ENCODE peak calls at places on chromosomes 6 and 20, in nine cellular contexts. G is CD8-positive, alpha-beta T cell; M is effector CD4-positive, alpha-beta T cell; A is nucleus accumbens; P is astrocyte of the hippocampus; Z is AG20443; R is foreskin fibroblast; B is body of pancreas; L is activated T-cell treated with anti-CD3 and anti-CD28 coated beads for 1 hour. X is an unnamed sample.

GRCh38 chr6:154448448-154449096 is 61.9 kb downstream of the CNKSR3 start:
- DNase-seq in G (no peak), M (no peak), A (no peak), P (peak), Z (peak), R (peak), B (no peak), L (no peak), X (no peak)

GRCh38 chr6:90468080-90468479 is 118.8 kb downstream of the MAP3K7 start:
- DNase-seq in G (no peak), M (no peak), A (no peak), P (peak), Z (no peak), R (peak), B (no peak), L (no peak), X (peak)

GRCh38 chr20:51678041-51678697 is 90.0 kb downstream of the ATP9A start:
- DNase-seq in G (no peak), M (no peak), A (peak), P (peak), Z (peak), R (peak), B (no peak), L (no peak), X (no peak)

GRCh38 chr20:63894358-63895201 is at the start of gene DNAJC5:
- DNase-seq in G (peak), M (peak), A (peak), P (peak), Z (peak), R (peak), B (peak), L (peak), X (peak)

GRCh38 chr6:169832247-169832948 is 81.0 kb downstream of the ERMARD start:
- DNase-seq in G (no peak), M (no peak), A (no peak), P (no peak), Z (no peak), R (no peak), B (peak), L (no peak), X (no peak)

GRCh38 chr20:63641792-63642517 is 11.3 kb downstream of the STMN3 start:
- DNase-seq in G (peak), M (peak), A (peak), P (peak), Z (peak), R (peak), B (peak), L (peak), X (peak)

GRCh38 chr6:4297348-4297747 is 162.0 kb upstream of the ECI2 start:
- DNase-seq in G (no peak), M (no peak), A (no peak), P (no peak), Z (no peak), R (no peak), B (no peak), L (no peak), X (no peak)

GRCh38 chr6:33620584-33621395 is at the start of gene ITPR3:
- DNase-seq in G (peak), M (peak), A (no peak), P (peak), Z (peak), R (peak), B (peak), L (peak), X (peak)

GRCh38 chr20:36399147-36399968 is 93.2 kb downstream of the DLGAP4 start:
- DNase-seq in G (no peak), M (no peak), A (peak), P (peak), Z (peak), R (peak), B (peak), L (peak), X (peak)

GRCh38 chr6:170462366-170463020 is 90.6 kb downstream of the PSMB1 start:
- DNase-seq in G (no peak), M (no peak), A (no peak), P (no peak), Z (no peak), R (no peak), B (no peak), L (no peak), X (no peak)

X was measured in K562.